ENCODE peak calls at places on chromosomes 4 and X, in eight cellular contexts. K is K562; N is sigmoid colon; A is lower lobe of right lung; T is tibial nerve; R is CD8-positive, alpha-beta T cell; I is mucosa of descending colon; X is Caco-2. B is an unnamed sample.

GRCh38 chr4:176193898-176194297 is 1.5 kb downstream of the SPATA4 start:
- DNase-seq in I (no peak), N (no peak), R (no peak), K (no peak), A (no peak), T (no peak), X (no peak), B (no peak)

GRCh38 chrX:136171420-136171819 is 24.1 kb downstream of the FHL1 start:
- DNase-seq in A (no peak), T (no peak), K (no peak), X (no peak), I (no peak), N (no peak), R (no peak), B (no peak)

GRCh38 chr4:53068755-53069154 is 206.6 kb downstream of the RASL11B start:
- DNase-seq in I (no peak), N (no peak), K (no peak), A (no peak), R (no peak), T (no peak), X (no peak), B (no peak)

GRCh38 chr4:122764071-122764807 is 31.7 kb downstream of the BBS12 start:
- DNase-seq in X (no peak), K (no peak), T (no peak), I (no peak), R (no peak), N (no peak), A (no peak), B (no peak)

GRCh38 chr4:140268441-140268840 is 105.0 kb upstream of the SCOC start:
- DNase-seq in N (no peak), R (no peak), T (no peak), K (no peak), A (no peak), I (no peak), X (no peak), B (no peak)

GRCh38 chr4:108172231-108172779 is 3.6 kb upstream of the LEF1 start:
- DNase-seq in K (no peak), T (no peak), X (peak; percentile 47), N (no peak), R (no peak), A (no peak), I (peak; percentile 43), B (no peak)

GRCh38 chr4:52861879-52862604 is at the start of gene RASL11B:
- DNase-seq in X (peak; percentile 93), R (peak; percentile 67), N (peak; percentile 87), I (peak; percentile 89), A (peak; percentile 84), T (peak; percentile 76), K (peak; percentile 88), B (peak; percentile 68)

GRCh38 chr4:20253799-20254409 is 2.2 kb downstream of the SLIT2 start:
- DNase-seq in R (no peak), I (peak; percentile 28), T (no peak), A (peak; percentile 45), X (no peak), N (peak; percentile 75), K (no peak), B (peak; percentile 58)

GRCh38 chr4:113905301-113905700 is 74.1 kb downstream of the ARSJ start:
- DNase-seq in A (no peak), X (no peak), N (no peak), I (no peak), T (no peak), R (no peak), K (no peak), B (no peak)

GRCh38 chr4:52843958-52844357 is 18.2 kb upstream of the RASL11B start:
- DNase-seq in T (no peak), R (no peak), X (no peak), A (peak; percentile 50), N (no peak), I (no peak), K (no peak), B (no peak)

GRCh38 chr4:78293841-78294301 is 236.7 kb downstream of the FRAS1 start:
- DNase-seq in T (no peak), X (no peak), I (no peak), N (no peak), R (no peak), K (no peak), A (no peak), B (no peak)

GRCh38 chr4:117385531-117385930 is 300.2 kb upstream of the TRAM1L1 start:
- DNase-seq in N (no peak), X (no peak), R (no peak), A (no peak), K (no peak), I (no peak), T (no peak), B (no peak)

GRCh38 chr4:126023946-126024345 is 709.2 kb downstream of the FAT4 start:
- DNase-seq in K (no peak), I (no peak), X (no peak), N (no peak), T (no peak), R (no peak), A (no peak), B (no peak)

GRCh38 chr4:19399001-19399400 is 852.7 kb upstream of the SLIT2 start:
- DNase-seq in R (no peak), N (no peak), X (no peak), A (no peak), K (no peak), I (no peak), T (no peak), B (no peak)

GRCh38 chr4:39096847-39097246 is 34.8 kb downstream of the KLHL5 start:
- DNase-seq in N (no peak), R (no peak), I (no peak), T (no peak), K (no peak), A (no peak), X (no peak), B (no peak)

GRCh38 chr4:105558277-105558676 is 5.9 kb downstream of the ARHGEF38 start:
- DNase-seq in X (no peak), I (no peak), A (no peak), N (no peak), K (no peak), T (no peak), R (no peak), B (no peak)

GRCh38 chr4:155353923-155354540 is 22.7 kb downstream of the MAP9 start:
- DNase-seq in I (peak; percentile 69), R (no peak), K (peak; percentile 43), T (peak; percentile 50), N (peak; percentile 72), X (peak; percentile 71), A (peak; percentile 70), B (no peak)

GRCh38 chr4:111937368-111937767 is 207.9 kb upstream of the FAM241A start:
- DNase-seq in A (no peak), T (no peak), I (no peak), X (peak; percentile 22), K (peak; percentile 6), N (no peak), R (no peak), B (no peak)

GRCh38 chr4:40550900-40551546 is 78.6 kb downstream of the RBM47 start:
- DNase-seq in K (peak; percentile 63), N (no peak), A (no peak), X (peak; percentile 55), R (no peak), I (no peak), T (no peak), B (no peak)

GRCh38 chr4:173367946-173368345 is 2.8 kb upstream of the SAP30 start:
- DNase-seq in I (no peak), R (no peak), K (peak; percentile 22), N (no peak), X (no peak), A (no peak), T (no peak), B (no peak)

GRCh38 chr4:76434901-76435688 is at the start of gene SHROOM3:
- DNase-seq in N (no peak), A (no peak), K (no peak), I (no peak), R (no peak), T (no peak), X (no peak), B (no peak)

DNA sequence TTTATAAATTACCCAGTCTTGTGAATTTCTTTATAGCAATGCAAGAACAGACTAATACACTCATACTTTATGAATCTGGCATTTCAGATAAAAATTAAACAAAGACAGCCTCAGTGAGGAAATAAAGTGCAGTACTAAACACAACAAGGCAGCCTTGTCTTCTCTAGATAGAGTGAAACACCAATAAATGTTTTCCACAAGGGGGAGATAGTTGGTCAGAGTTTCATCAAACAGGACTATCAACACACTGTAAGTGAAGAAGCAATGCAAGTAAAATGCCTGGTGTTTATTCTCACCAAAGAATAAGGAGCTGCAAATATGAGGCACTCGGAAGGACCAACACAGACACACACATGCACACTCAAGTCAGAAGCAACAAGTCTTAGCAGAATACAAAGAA is 62.8 kb downstream of the FAM9B start:
- DNase-seq in K (peak; percentile 30), I (no peak), N (no peak), T (no peak), A (no peak), R (no peak), X (peak; percentile 31), B (no peak)
- TF ChIP-seq CTCF in K (peak; percentile 35), I (no peak), N (peak; percentile 15), T (no peak), A (peak; percentile 32), R (peak; percentile 43), X (peak; percentile 14), B (peak; percentile 38)

GRCh38 chrX:26783512-26784225 is 567.7 kb downstream of the MAGEB5 start:
- DNase-seq in X (peak; percentile 31), K (peak; percentile 48), N (no peak), A (no peak), T (no peak), I (no peak), R (no peak), B (no peak)

DNA sequence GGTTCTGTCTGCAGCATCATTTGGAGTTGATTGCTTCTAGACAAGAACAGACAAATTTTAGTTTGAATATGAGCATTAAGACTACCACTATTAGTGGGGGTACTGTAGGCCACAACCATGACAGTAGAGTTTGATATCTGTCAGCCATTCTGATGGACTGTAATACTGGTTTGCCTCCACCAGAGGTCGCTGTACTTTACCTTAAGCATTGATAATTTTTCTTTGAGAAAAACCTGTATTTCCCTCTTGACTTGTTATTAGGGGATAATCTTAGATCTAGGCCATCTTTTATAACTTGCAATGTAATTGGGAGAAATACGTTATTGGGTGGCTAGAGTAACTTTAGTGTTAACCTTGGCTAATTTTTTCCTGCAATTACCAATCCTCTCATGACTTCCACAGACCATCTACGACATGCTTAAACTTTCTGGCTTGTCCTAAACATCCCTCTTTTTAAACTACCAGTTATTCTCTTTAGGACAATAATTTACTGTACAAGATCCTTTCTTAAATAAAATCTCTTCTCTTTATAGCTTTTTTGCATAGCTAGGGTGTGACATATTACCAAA is 562.4 kb downstream of the MAGEB5 start:
- DNase-seq in K (peak; percentile 10), N (no peak), X (no peak), R (no peak), I (no peak), T (no peak), A (no peak), B (no peak)
- H3K9me3 ChIP-seq in K (no peaks in the 10 kb centered on the region), N (no peaks in the 10 kb centered on the region), X (no peaks in the 10 kb centered on the region), R (no peaks in the 10 kb centered on the region), I (peaks cover 10% of the 10 kb centered on the region), T (no peaks in the 10 kb centered on the region), A (no peaks in the 10 kb centered on the region), B (no peaks in the 10 kb centered on the region)

GRCh38 chrX:1361910-1362309 is 25.3 kb downstream of the IL3RA start:
- DNase-seq in R (no peak), I (no peak), T (no peak), K (no peak), A (no peak), X (no peak), N (no peak), B (no peak)
- H3K4me3 ChIP-seq in R (no peak overlapping the region), I (no peak overlapping the region), T (no peak overlapping the region), K (no peak overlapping the region), A (no peak overlapping the region), X (no peak overlapping the region), N (no peak overlapping the region), B (no peak overlapping the region)

GRCh38 chr4:8295471-8295870 is 25.9 kb downstream of the HTRA3 start:
- DNase-seq in K (no peak), I (no peak), T (no peak), A (peak; percentile 21), R (no peak), N (peak; percentile 42), X (no peak), B (peak; percentile 29)
- TF ChIP-seq CTCF in K (no peak), I (no peak), T (no peak), A (no peak), R (no peak), N (no peak), X (no peak), B (no peak)